ENCODE peak calls at places on chromosomes 16 and 17, in six cellular contexts. Q is CD8-positive, alpha-beta T cell; U is AG09319; Z is fibroblast of the conjunctiva; A is H54; W is HEK293T. L is an unnamed sample.

GRCh38 chr17:77690271-77691161 is 268.0 kb upstream of the TNRC6C start:
- DNase-seq in A (no peak), Z (no peak), Q (no peak), W (no peak), U (no peak), L (no peak)

GRCh38 chr17:61833536-61834203 is 29.7 kb downstream of the BRIP1 start:
- DNase-seq in A (peak), Z (peak), W (no peak), Q (no peak), U (peak), L (peak)

GRCh38 chr17:74008196-74008595 is 195.3 kb upstream of the RPL38 start:
- DNase-seq in A (peak), Q (no peak), Z (no peak), W (peak), U (no peak), L (no peak)

GRCh38 chr17:48532261-48532660 is 1.4 kb upstream of the HOXB1 start:
- DNase-seq in Q (no peak), U (no peak), Z (no peak), W (no peak), A (no peak), L (no peak)

GRCh38 chr17:3845754-3846738 is at the start of gene NCBP3:
- DNase-seq in Q (peak), Z (peak), W (peak), A (peak), U (peak), L (peak)

GRCh38 chr16:4021070-4021779 is 95.0 kb downstream of the ADCY9 start:
- DNase-seq in Q (no peak), Z (no peak), U (no peak), W (no peak), A (no peak), L (no peak)

GRCh38 chr17:12402963-12403622 is 262.6 kb upstream of the MYOCD start:
- DNase-seq in Q (no peak), Z (peak), U (peak), A (no peak), W (no peak), L (peak)

GRCh38 chr16:15907863-15908478 is 19.6 kb upstream of the CEP20 start:
- DNase-seq in A (peak), Z (no peak), U (no peak), W (peak), Q (no peak), L (peak)

GRCh38 chr16:87266846-87267245 is 50.3 kb downstream of the C16orf95 start:
- DNase-seq in W (no peak), A (no peak), Q (no peak), Z (no peak), U (no peak), L (no peak)

GRCh38 chr17:633641-634091 is 81.0 kb downstream of the VPS53 start:
- DNase-seq in Z (no peak), A (no peak), U (no peak), W (no peak), Q (no peak), L (no peak)

GRCh38 chr16:67555795-67556212 is 6.5 kb upstream of the CTCF start:
- DNase-seq in Z (no peak), A (no peak), U (no peak), Q (no peak), W (no peak), L (peak)

GRCh38 chr16:86751081-86752030 is 173.0 kb downstream of the FOXL1 start:
- DNase-seq in Z (peak), W (no peak), Q (no peak), U (peak), A (peak), L (peak)

GRCh38 chr17:64243340-64243739 is 19.7 kb downstream of the TEX2 start:
- DNase-seq in Z (no peak), A (no peak), W (no peak), Q (no peak), U (no peak), L (no peak)

GRCh38 chr16:25959216-25959615 is 267.5 kb downstream of the HS3ST4 start:
- DNase-seq in U (no peak), Z (no peak), Q (no peak), A (no peak), W (no peak), L (no peak)

GRCh38 chr17:17681744-17682292 is 560 bp downstream of the RAI1 start:
- DNase-seq in Z (no peak), Q (peak), W (no peak), A (no peak), U (no peak), L (peak)

GRCh38 chr16:66427871-66428681 is 981 bp downstream of the BEAN1 start:
- DNase-seq in Z (no peak), A (no peak), Q (no peak), U (no peak), W (no peak), L (peak)

GRCh38 chr16:4882633-4883285 is 35.5 kb downstream of the UBN1 start:
- DNase-seq in Z (no peak), Q (no peak), U (no peak), A (peak), W (no peak), L (peak)

GRCh38 chr17:59311051-59311468 is 20.4 kb upstream of the YPEL2 start:
- DNase-seq in A (peak), U (no peak), Q (peak), Z (peak), W (peak), L (peak)

GRCh38 chr16:85376292-85377095 is 236.6 kb upstream of the GSE1 start:
- DNase-seq in Z (no peak), Q (no peak), U (no peak), A (no peak), W (no peak), L (no peak)

GRCh38 chr16:50316848-50317630 is 50.7 kb downstream of the ADCY7 start:
- DNase-seq in U (no peak), Z (no peak), Q (no peak), A (no peak), W (no peak), L (no peak)

L was measured in EL.